ENCODE peak calls at places on chromosome 20, in six cellular contexts. I is heart left ventricle, U is body of pancreas, K is thoracic aorta, H is upper lobe of left lung, J is psoas muscle. P is an unnamed sample. For H3K4me1, the result is how much of the 10 kb centered on the place peaks cover.

GRCh38 chr20:46205349-46205748 is 87.2 kb downstream of the CD40 start:
- ATAC-seq in I (no peak), U (no peak), K (no peak), H (no peak), J (no peak), P (no peak)

GRCh38 chr20:50594231-50594590 is 84.0 kb downstream of the PTPN1 start:
- ATAC-seq in I (no peak), U (no peak), K (no peak), H (no peak), J (peak), P (no peak)

GRCh38 chr20:44642203-44643153 is 9.0 kb downstream of the ADA start:
- ATAC-seq in I (peak), U (peak), K (no peak), H (peak), J (peak), P (peak)

GRCh38 chr20:58457083-58457680 is 58.0 kb downstream of the APCDD1L start:
- ATAC-seq in I (peak), U (no peak), K (no peak), H (no peak), J (no peak), P (no peak)

GRCh38 chr20:10259166-10259565 is 40.5 kb downstream of the SNAP25 start:
- ATAC-seq in I (no peak), U (no peak), K (no peak), H (no peak), J (no peak), P (no peak)

GRCh38 chr20:23266530-23267398 is 83.8 kb upstream of the NXT1 start:
- ATAC-seq in I (no peak), U (no peak), K (no peak), H (no peak), J (no peak), P (no peak)

GRCh38 chr20:46682063-46682821 is 7.0 kb downstream of the TP53RK start:
- ATAC-seq in I (no peak), U (no peak), K (no peak), H (no peak), J (no peak), P (no peak)

GRCh38 chr20:59585714-59586404 is 18.5 kb upstream of the PHACTR3 start:
- ATAC-seq in I (peak), U (no peak), K (no peak), H (no peak), J (no peak), P (no peak)

GRCh38 chr20:44279228-44279627 is 31.8 kb downstream of the FITM2 start:
- ATAC-seq in I (no peak), U (no peak), K (no peak), H (no peak), J (no peak), P (no peak)

GRCh38 chr20:36975085-36975829 is 23.7 kb upstream of the SAMHD1 start:
- ATAC-seq in I (no peak), U (no peak), K (no peak), H (no peak), J (no peak), P (no peak)

GRCh38 chr20:17573493-17573892 is 3.6 kb downstream of the DSTN start:
- ATAC-seq in I (no peak), U (no peak), K (no peak), H (no peak), J (no peak), P (no peak)

GRCh38 chr20:62918137-62918536 is 8.2 kb downstream of the DIDO1 start:
- ATAC-seq in I (no peak), U (no peak), K (no peak), H (no peak), J (no peak), P (no peak)

GRCh38 chr20:10132391-10132790 is 86.2 kb upstream of the SNAP25 start:
- ATAC-seq in I (no peak), U (no peak), K (no peak), H (no peak), J (no peak), P (no peak)

GRCh38 chr20:38143646-38144554 is 21.2 kb downstream of the TGM2 start:
- ATAC-seq in I (peak), U (peak), K (peak), H (peak), J (peak), P (peak)

GRCh38 chr20:43548273-43548880 is 10.4 kb upstream of the SGK2 start:
- ATAC-seq in I (no peak), U (no peak), K (no peak), H (no peak), J (no peak), P (no peak)

GRCh38 chr20:59945175-59945574 is 5.0 kb downstream of the FAM217B start:
- ATAC-seq in I (no peak), U (no peak), K (no peak), H (no peak), J (no peak), P (no peak)

GRCh38 chr20:40080059-40080652 is 608.9 kb downstream of the MAFB start:
- ATAC-seq in I (no peak), U (no peak), K (no peak), H (no peak), J (no peak), P (no peak)

GRCh38 chr20:4217349-4217761 is 202.0 kb upstream of the RNF24 start:
- ATAC-seq in I (peak), U (no peak), K (no peak), H (no peak), J (peak), P (no peak)

GRCh38 chr20:46243707-46244628 is 64.3 kb downstream of the CDH22 start:
- ATAC-seq in I (no peak), U (no peak), K (no peak), H (no peak), J (no peak), P (no peak)

GRCh38 chr20:13286600-13286999 is 65.5 kb downstream of the ISM1 start:
- ATAC-seq in I (no peak), U (peak), K (no peak), H (peak), J (no peak), P (no peak)

GRCh38 chr20:46928580-46929132 is 34.0 kb downstream of the EYA2 start:
- ATAC-seq in I (no peak), U (no peak), K (no peak), H (no peak), J (peak), P (peak)

GRCh38 chr20:6160736-6161135 is 37.9 kb upstream of the FERMT1 start:
- ATAC-seq in I (no peak), U (no peak), K (no peak), H (no peak), J (no peak), P (no peak)

GRCh38 chr20:7930386-7930785 is 9.9 kb downstream of the HAO1 start:
- ATAC-seq in I (no peak), U (no peak), K (no peak), H (no peak), J (no peak), P (no peak)

GRCh38 chr20:14333734-14334133 is 3.7 kb downstream of the FLRT3 start:
- ATAC-seq in I (no peak), U (no peak), K (no peak), H (no peak), J (no peak), P (no peak)

GRCh38 chr20:17664025-17664638 is 17.9 kb downstream of the RRBP1 start:
- ATAC-seq in I (no peak), U (peak), K (no peak), H (no peak), J (no peak), P (no peak)

GRCh38 chr20:54173653-54174451 is at the start of gene CYP24A1:
- ATAC-seq in I (no peak), U (no peak), K (no peak), H (peak), J (no peak), P (no peak)

GRCh38 chr20:49166534-49167449 is 21.3 kb downstream of the STAU1 start:
- ATAC-seq in I (no peak), U (no peak), K (no peak), H (no peak), J (no peak), P (no peak)

GRCh38 chr20:11556410-11556809 is 361.3 kb upstream of the BTBD3 start:
- ATAC-seq in I (no peak), U (no peak), K (no peak), H (no peak), J (no peak), P (no peak)

GRCh38 chr20:49529470-49529869 is 38.5 kb downstream of the PTGIS start:
- ATAC-seq in I (no peak), U (no peak), K (no peak), H (no peak), J (peak), P (no peak)

GRCh38 chr20:50242863-50243609 is 52.4 kb downstream of the CEBPB start:
- ATAC-seq in I (no peak), U (peak), K (no peak), H (no peak), J (no peak), P (no peak)

DNA sequence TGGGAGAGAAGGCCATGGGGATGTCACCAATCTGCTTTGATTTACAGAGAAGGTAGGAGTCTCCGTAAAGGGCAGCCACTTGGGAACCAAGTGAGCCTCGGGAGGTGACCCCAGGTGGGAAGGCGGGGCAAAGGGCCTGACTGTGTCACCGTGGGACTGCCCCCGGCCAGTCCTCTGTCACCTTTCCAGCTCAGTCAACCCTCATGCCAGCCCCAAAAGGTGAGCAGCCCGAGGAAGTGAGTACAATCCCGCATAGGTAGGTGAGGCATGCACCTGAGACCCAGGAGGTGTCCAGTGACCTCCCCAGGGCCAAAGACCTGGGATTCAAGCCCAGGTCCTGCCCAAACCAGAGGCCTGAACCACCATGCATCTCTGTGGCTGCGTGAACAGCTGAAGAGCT is 36.2 kb downstream of the BMP7 start:
- ATAC-seq in I (no peak), U (no peak), K (no peak), H (no peak), J (no peak), P (no peak)
- H3K4me1 ChIP-seq in I (under half), U (under half), K (under half), H (under half), J (under half), P (under half)

DNA sequence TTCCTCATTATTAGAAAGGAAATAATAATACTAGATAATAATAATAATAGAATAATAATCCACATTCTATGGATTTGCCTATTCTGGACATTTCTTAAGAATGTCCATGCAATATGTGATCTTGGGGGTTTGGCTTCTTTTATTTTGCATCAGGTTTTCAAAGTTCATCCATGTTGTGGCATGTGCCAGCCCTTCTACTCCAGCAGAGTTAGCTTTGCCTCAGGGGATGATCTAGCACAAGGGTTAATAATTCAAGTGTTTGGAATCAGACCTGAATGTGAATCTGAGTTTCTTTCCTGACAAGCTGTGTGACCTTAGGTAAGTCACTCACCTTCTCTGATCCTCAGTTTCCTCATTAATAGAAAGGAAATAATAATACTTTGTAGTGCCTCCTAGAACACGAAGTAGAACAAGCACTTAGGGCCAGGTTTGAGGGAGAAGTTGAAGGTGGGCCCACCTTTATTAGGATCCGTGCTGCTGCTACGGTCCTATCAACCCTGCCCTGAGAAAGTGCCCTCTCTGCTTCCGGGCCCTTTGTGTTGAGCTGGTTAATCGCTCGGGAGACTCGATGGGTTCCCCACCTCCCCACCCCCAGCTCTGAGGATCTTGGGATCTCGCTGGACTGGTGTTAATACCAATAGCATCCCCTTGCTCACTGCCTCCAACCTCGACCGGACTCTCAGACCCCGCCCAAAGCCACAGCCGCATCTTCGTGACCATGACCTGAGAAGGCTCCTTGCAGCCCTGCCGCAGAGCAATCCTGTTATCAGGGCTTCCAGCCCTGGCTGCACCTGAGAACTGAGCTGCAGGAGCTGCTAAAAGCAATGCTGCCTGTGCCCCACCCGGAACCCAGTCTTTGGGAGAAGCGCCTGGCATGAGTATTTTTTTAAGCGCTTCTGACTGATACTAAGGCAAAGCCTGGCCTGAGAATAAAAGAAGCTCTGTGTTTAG is 26.9 kb downstream of the RBM38 start:
- ATAC-seq in I (no peak), U (no peak), K (no peak), H (no peak), J (no peak), P (no peak)
- H3K4me1 ChIP-seq in I (under half), U (under half), K (under half), H (under half), J (under half), P (under half)

GRCh38 chr20:33566781-33567603 is 77.1 kb downstream of the CBFA2T2 start:
- ATAC-seq in I (no peak), U (no peak), K (no peak), H (no peak), J (no peak), P (no peak)
- H3K4me1 ChIP-seq in I (under half), U (under half), K (under half), H (under half), J (under half), P (under half)

GRCh38 chr20:24392612-24393011 is 76.8 kb upstream of the SYNDIG1 start:
- ATAC-seq in I (no peak), U (no peak), K (no peak), H (no peak), J (no peak), P (no peak)
- H3K4me1 ChIP-seq in I (under half), U (under half), K (under half), H (under half), J (under half), P (under half)

P was measured in gastroesophageal sphincter.